ENCODE peak calls at places on chromosome 15, in four cellular contexts. X, W, T and B are unnamed samples.

GRCh38 chr15:68401496-68402431 is 30.2 kb downstream of the ITGA11 start:
- DNase-seq in T (no peak), W (no peak), X (no peak), B (no peak)

GRCh38 chr15:77851086-77851485 is 218.4 kb upstream of the LINGO1 start:
- DNase-seq in W (no peak), T (no peak), X (no peak), B (no peak)

GRCh38 chr15:77773003-77773402 is 140.3 kb upstream of the LINGO1 start:
- DNase-seq in X (no peak), T (no peak), W (no peak), B (no peak)

GRCh38 chr15:98668566-98669308 is 20.4 kb downstream of the IGF1R start:
- DNase-seq in T (peak), X (no peak), W (no peak), B (peak)

GRCh38 chr15:73010154-73011152 is 41.8 kb upstream of the NEO1 start:
- DNase-seq in X (no peak), T (peak), W (no peak), B (peak)

GRCh38 chr15:73081321-73081958 is 29.2 kb downstream of the NEO1 start:
- DNase-seq in W (peak), X (no peak), T (peak), B (no peak)

GRCh38 chr15:91535856-91536500 is 317.5 kb upstream of the SLCO3A1 start:
- DNase-seq in T (peak), X (no peak), W (no peak), B (no peak)

GRCh38 chr15:69104050-69104750 is 56.2 kb upstream of the GLCE start:
- DNase-seq in W (no peak), T (no peak), X (no peak), B (no peak)

GRCh38 chr15:77454265-77454664 is 33.6 kb downstream of the HMG20A start:
- DNase-seq in X (no peak), W (no peak), T (peak), B (no peak)

GRCh38 chr15:56174649-56175048 is 69.0 kb downstream of the RFX7 start:
- DNase-seq in W (no peak), T (no peak), X (no peak), B (no peak)

GRCh38 chr15:43100971-43101370 is 4.9 kb downstream of the UBR1 start:
- DNase-seq in T (no peak), X (no peak), W (no peak), B (peak)

GRCh38 chr15:83565553-83566159 is 88.3 kb upstream of the ADAMTSL3 start:
- DNase-seq in X (no peak), W (peak), T (peak), B (no peak)
- TF ChIP-seq CTCF in X (peak), W (peak), T (peak), B (peak)

GRCh38 chr15:40282144-40282869 is 557 bp downstream of the ANKRD63 start:
- DNase-seq in W (peak), X (no peak), T (peak), B (peak)
- TF ChIP-seq CTCF in W (peak), X (no peak), T (peak), B (peak)

DNA sequence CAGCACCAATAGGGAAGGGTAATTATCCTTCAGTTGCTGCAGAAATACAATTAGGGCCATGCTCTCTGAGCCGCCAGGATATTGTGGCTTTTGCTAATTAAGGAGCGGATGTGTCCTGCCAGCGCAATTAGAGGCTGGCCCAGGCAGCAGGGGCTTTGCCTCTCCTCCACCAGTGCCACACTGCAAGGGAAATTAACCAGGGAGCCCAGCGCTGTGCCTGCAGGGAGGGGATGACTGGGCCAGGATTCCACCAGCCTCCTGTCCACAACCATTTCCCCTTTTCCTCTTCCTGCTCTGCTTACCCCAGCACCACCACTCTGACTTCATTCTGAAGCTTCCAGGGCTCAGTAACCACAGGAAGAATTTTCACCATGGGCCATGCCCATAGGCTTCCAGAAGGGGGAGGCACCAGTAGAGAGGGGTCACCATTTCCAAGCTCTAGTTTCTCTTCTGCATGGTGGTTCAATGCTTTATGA is 10.3 kb upstream of the AEN start:
- DNase-seq in W (peak), X (no peak), T (peak), B (no peak)
- TF ChIP-seq CTCF in W (peak), X (no peak), T (no peak), B (no peak)

GRCh38 chr15:62765916-62766315 is 276.6 kb upstream of the TPM1 start:
- DNase-seq in W (no peak), T (no peak), X (no peak), B (no peak)
- TF ChIP-seq CTCF in W (no peak), T (no peak), X (no peak), B (no peak)

DNA sequence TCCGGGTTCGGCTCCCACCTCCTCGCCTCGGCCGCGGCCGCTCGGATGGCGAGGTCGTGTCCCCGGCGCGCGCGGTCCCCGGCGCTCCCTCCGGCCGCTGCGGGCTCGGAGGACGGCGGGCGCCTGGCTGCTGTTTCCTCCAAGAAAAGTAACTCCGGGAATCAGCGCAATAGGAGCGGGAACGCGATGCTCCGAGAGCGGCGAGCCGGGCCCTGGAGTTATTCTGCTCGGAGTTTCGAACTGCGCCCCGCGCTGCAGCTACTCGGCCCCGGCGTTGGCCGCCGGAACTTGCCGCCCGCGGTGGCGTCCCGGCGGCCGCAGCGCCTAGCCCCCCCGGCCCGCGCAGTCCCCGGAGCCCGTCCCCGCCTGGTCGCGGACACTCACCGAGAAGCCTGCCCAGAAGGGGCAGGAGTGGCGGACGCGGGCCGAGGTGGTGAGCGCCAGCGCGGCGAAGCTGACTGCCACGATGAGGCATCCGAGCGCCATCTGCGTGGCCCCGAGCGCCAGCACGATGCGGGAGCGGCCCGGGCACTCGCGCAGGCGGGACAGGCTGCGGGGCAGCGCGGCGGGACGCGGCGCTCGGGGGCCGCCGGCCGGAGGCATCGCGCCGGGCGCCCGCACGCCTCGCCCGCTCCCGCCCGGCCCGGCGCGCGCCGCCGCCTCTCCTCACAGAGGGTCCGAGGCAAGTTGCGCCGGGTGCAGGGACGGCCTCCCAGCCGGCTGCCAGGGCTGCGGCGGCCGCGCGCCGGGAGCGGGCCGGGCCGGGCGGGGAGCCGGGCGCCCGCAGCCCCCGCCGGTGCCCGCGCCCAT is 251.9 kb downstream of the TJP1 start:
- DNase-seq in X (no peak), T (peak), W (peak), B (no peak)
- TF ChIP-seq CTCF in X (no peak), T (no peak), W (no peak), B (no peak)

GRCh38 chr15:74303741-74304309 is 63.6 kb downstream of the CYP11A1 start:
- DNase-seq in X (no peak), W (peak), T (no peak), B (no peak)

GRCh38 chr15:74297867-74298266 is 61.7 kb downstream of the CCDC33 start:
- DNase-seq in X (no peak), T (no peak), W (no peak), B (no peak)

GRCh38 chr15:74302821-74303359 is 64.6 kb downstream of the CYP11A1 start:
- DNase-seq in W (peak), T (peak), X (peak), B (no peak)

GRCh38 chr15:74301583-74302374 is 65.7 kb downstream of the CCDC33 start:
- DNase-seq in W (peak), T (no peak), X (no peak), B (no peak)

GRCh38 chr15:74300057-74300620 is 64.0 kb downstream of the CCDC33 start:
- DNase-seq in T (no peak), X (no peak), W (peak), B (no peak)
- TF ChIP-seq CTCF in T (no peak), X (no peak), W (no peak), B (no peak)

DNA sequence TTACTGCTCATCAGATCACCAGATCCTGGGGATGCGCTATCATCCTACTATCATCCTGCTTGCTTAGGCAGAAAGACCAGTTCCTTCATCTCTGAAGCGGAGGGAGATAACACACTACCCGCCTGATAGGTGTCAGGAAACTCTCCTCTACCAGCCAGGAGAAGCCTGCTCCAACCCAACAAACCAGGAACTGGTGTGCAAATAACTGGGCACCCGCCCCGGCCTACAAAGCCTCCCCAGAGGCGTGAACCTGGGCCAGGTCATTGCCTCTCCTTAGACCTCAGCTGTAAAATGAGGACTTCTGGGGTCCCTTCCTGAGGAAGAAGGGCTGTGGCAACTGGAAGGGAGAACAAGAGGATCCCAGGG is 61.5 kb downstream of the HOMER2 start:
- DNase-seq in T (no peak), X (no peak), W (no peak), B (no peak)
- TF ChIP-seq CTCF in T (no peak), X (no peak), W (no peak), B (no peak)

GRCh38 chr15:38562278-38562677 is 2.3 kb downstream of the RASGRP1 start:
- DNase-seq in X (no peak), W (peak), T (no peak), B (no peak)
- TF ChIP-seq CTCF in X (no peak), W (no peak), T (no peak), B (no peak)

DNA sequence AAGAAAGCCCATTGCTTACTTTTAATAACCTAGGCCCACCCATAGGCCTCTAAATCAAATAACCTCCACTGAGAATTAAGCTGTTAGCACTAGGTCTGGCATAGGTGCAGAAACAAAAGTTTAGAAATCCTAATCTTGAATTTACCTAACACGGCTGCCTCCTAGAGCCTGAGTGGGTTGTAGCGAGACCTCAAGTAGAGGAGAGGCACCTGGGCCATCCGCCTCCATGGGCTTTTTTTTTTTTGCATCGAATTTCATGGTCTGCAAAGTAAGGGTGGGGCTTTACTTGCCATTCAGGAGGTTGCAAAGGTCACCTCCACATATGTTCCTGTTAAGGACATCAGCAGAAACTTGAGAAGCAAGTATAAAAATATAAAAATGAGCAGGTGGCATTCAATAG is 6.6 kb upstream of the TPM1 start:
- DNase-seq in T (no peak), W (peak), X (no peak), B (no peak)
- TF ChIP-seq CTCF in T (no peak), W (peak), X (no peak), B (no peak)